ENCODE peak calls at places on chromosomes 5 and 9, in six cellular contexts. One of them, this sample, is unnamed.

GRCh38 chr5:126468091-126468490 is 44.9 kb downstream of the GRAMD2B start:
- DNase-seq in Ammon's horn: no peak
- DNase-seq in cardiac muscle cell: no peak
- DNase-seq in tibial artery: no peak
- DNase-seq in tibial nerve: no peak
- DNase-seq in EL: no peak
- DNase-seq in this sample: no peak

GRCh38 chr5:95654196-95654595 is 7.6 kb downstream of the RFESD start:
- DNase-seq in Ammon's horn: no peak
- DNase-seq in cardiac muscle cell: no peak
- DNase-seq in tibial artery: no peak
- DNase-seq in tibial nerve: no peak
- DNase-seq in EL: no peak
- DNase-seq in this sample: no peak

GRCh38 chr5:1641041-1641440 is 117.3 kb upstream of the LPCAT1 start:
- DNase-seq in Ammon's horn: no peak
- DNase-seq in cardiac muscle cell: no peak
- DNase-seq in tibial artery: peak; percentile 51
- DNase-seq in tibial nerve: no peak
- DNase-seq in EL: no peak
- DNase-seq in this sample: peak; percentile 33

GRCh38 chr9:105053209-105053652 is 125.3 kb upstream of the ABCA1 start:
- DNase-seq in Ammon's horn: no peak
- DNase-seq in cardiac muscle cell: peak; percentile 87
- DNase-seq in tibial artery: no peak
- DNase-seq in tibial nerve: peak; percentile 16
- DNase-seq in EL: peak; percentile 86
- DNase-seq in this sample: no peak

GRCh38 chr5:75054110-75054930 is 2.0 kb upstream of the GCNT4 start:
- DNase-seq in Ammon's horn: peak; percentile 44
- DNase-seq in cardiac muscle cell: peak; percentile 71
- DNase-seq in tibial artery: peak; percentile 79
- DNase-seq in tibial nerve: peak; percentile 30
- DNase-seq in EL: peak; percentile 59
- DNase-seq in this sample: peak; percentile 30

GRCh38 chr9:135282001-135282731 is 194.7 kb downstream of the OLFM1 start:
- DNase-seq in Ammon's horn: peak; percentile 71
- DNase-seq in cardiac muscle cell: peak; percentile 37
- DNase-seq in tibial artery: no peak
- DNase-seq in tibial nerve: peak; percentile 28
- DNase-seq in EL: no peak
- DNase-seq in this sample: no peak

GRCh38 chr5:134958755-134959154 is 9.0 kb upstream of the CATSPER3 start:
- DNase-seq in Ammon's horn: no peak
- DNase-seq in cardiac muscle cell: no peak
- DNase-seq in tibial artery: no peak
- DNase-seq in tibial nerve: no peak
- DNase-seq in EL: no peak
- DNase-seq in this sample: no peak

GRCh38 chr9:16385590-16386578 is 484.6 kb downstream of the BNC2 start:
- DNase-seq in Ammon's horn: no peak
- DNase-seq in cardiac muscle cell: peak; percentile 87
- DNase-seq in tibial artery: no peak
- DNase-seq in tibial nerve: peak; percentile 56
- DNase-seq in EL: peak; percentile 83
- DNase-seq in this sample: no peak

GRCh38 chr5:51347157-51347556 is 36.1 kb upstream of the ISL1 start:
- DNase-seq in Ammon's horn: no peak
- DNase-seq in cardiac muscle cell: no peak
- DNase-seq in tibial artery: no peak
- DNase-seq in tibial nerve: no peak
- DNase-seq in EL: no peak
- DNase-seq in this sample: no peak

GRCh38 chr5:127762412-127762811 is 59.2 kb downstream of the CCDC192 start:
- DNase-seq in Ammon's horn: no peak
- DNase-seq in cardiac muscle cell: no peak
- DNase-seq in tibial artery: no peak
- DNase-seq in tibial nerve: no peak
- DNase-seq in EL: no peak
- DNase-seq in this sample: no peak

GRCh38 chr5:147348046-147348445 is 113.2 kb downstream of the STK32A start:
- DNase-seq in Ammon's horn: no peak
- DNase-seq in cardiac muscle cell: no peak
- DNase-seq in tibial artery: no peak
- DNase-seq in tibial nerve: no peak
- DNase-seq in EL: no peak
- DNase-seq in this sample: no peak

GRCh38 chr5:62661126-62661525 is 82.5 kb downstream of the LRRC70 start:
- DNase-seq in Ammon's horn: no peak
- DNase-seq in cardiac muscle cell: no peak
- DNase-seq in tibial artery: no peak
- DNase-seq in tibial nerve: no peak
- DNase-seq in EL: no peak
- DNase-seq in this sample: no peak

GRCh38 chr5:178577944-178578343 is 12.2 kb downstream of the COL23A1 start:
- DNase-seq in Ammon's horn: no peak
- DNase-seq in cardiac muscle cell: no peak
- DNase-seq in tibial artery: no peak
- DNase-seq in tibial nerve: no peak
- DNase-seq in EL: no peak
- DNase-seq in this sample: no peak

GRCh38 chr9:89360465-89360864 is 42.2 kb downstream of the SECISBP2 start:
- DNase-seq in Ammon's horn: peak; percentile 45
- DNase-seq in cardiac muscle cell: no peak
- DNase-seq in tibial artery: no peak
- DNase-seq in tibial nerve: no peak
- DNase-seq in EL: no peak
- DNase-seq in this sample: no peak

This sample was measured in nephron progenitor cell.